ENCODE peak calls at places on chromosomes 2 and 18, in seven cellular contexts. G is A673; E is activated CD4-positive, CD25-positive, alpha-beta regulatory T cell treated with anti-CD3 and anti-CD28 coated beads, Interleukin-2, amount 50 U/mL, for 72 hours; C is activated naive CD4-positive, alpha-beta T cell; K is NB4; D is heart right ventricle; V is left cardiac atrium. R is an unnamed sample.

GRCh38 chr18:76821356-76821874 is 942 bp upstream of the ZNF236 start:
- DNase-seq in G (no peak), E (no peak), C (no peak), K (peak; percentile 32), D (no peak), V (no peak), R (no peak)

GRCh38 chr2:201363857-201364560 is 6.9 kb upstream of the FLACC1 start:
- DNase-seq in G (peak; percentile 72), E (no peak), C (no peak), K (peak; percentile 78), D (no peak), V (no peak), R (no peak)

GRCh38 chr18:40917096-40917495 is 1037.9 kb upstream of the PIK3C3 start:
- DNase-seq in G (no peak), E (no peak), C (no peak), K (no peak), D (no peak), V (no peak), R (no peak)

GRCh38 chr2:149492923-149493322 is 94.7 kb downstream of the MMADHC start:
- DNase-seq in G (no peak), E (no peak), C (no peak), K (no peak), D (no peak), V (no peak), R (no peak)

GRCh38 chr2:74528600-74529356 is 728 bp downstream of the AUP1 start:
- DNase-seq in G (no peak), E (no peak), C (no peak), K (no peak), D (no peak), V (no peak), R (no peak)

GRCh38 chr2:65820454-65820853 is 388.1 kb upstream of the SPRED2 start:
- DNase-seq in G (no peak), E (no peak), C (no peak), K (no peak), D (no peak), V (no peak), R (no peak)

GRCh38 chr2:59804662-59805258 is 748.7 kb downstream of the BCL11A start:
- DNase-seq in G (no peak), E (no peak), C (no peak), K (no peak), D (no peak), V (no peak), R (no peak)

GRCh38 chr18:50240083-50240563 is 26.2 kb downstream of the CFAP53 start:
- DNase-seq in G (no peak), E (no peak), C (no peak), K (no peak), D (no peak), V (no peak), R (no peak)

GRCh38 chr2:45274190-45274926 is 265.1 kb upstream of the SIX2 start:
- DNase-seq in G (no peak), E (no peak), C (no peak), K (no peak), D (no peak), V (no peak), R (no peak)

GRCh38 chr2:86301711-86302202 is 35.7 kb downstream of the REEP1 start:
- DNase-seq in G (no peak), E (no peak), C (no peak), K (peak; percentile 19), D (no peak), V (no peak), R (no peak)

GRCh38 chr2:168705534-168706470 is 96.6 kb upstream of the NOSTRIN start:
- DNase-seq in G (peak; percentile 26), E (no peak), C (no peak), K (peak; percentile 57), D (no peak), V (no peak), R (no peak)